ENCODE peak calls at places on chromosomes 13 and 19, in five cellular contexts. One of them, this sample, is unnamed.
A peak's percentile ranks its signal among the peaks of the same experiment; 100 is the strongest.

GRCh38 chr13:101231751-101232428 is 184.4 kb downstream of the NALCN start:
- DNase-seq in transverse colon: no peak
- DNase-seq in Caco-2: no peak
- DNase-seq in right atrium auricular region: no peak
- DNase-seq in CD8-positive, alpha-beta memory T cell: no peak
- DNase-seq in this sample: no peak

GRCh38 chr13:97975280-97975850 is 21.9 kb downstream of the IPO5 start:
- DNase-seq in right atrium auricular region: no peak
- DNase-seq in Caco-2: no peak
- DNase-seq in transverse colon: no peak
- DNase-seq in CD8-positive, alpha-beta memory T cell: no peak
- DNase-seq in this sample: no peak

GRCh38 chr13:44117351-44117750 is 237.6 kb downstream of the LACC1 start:
- DNase-seq in right atrium auricular region: no peak
- DNase-seq in Caco-2: no peak
- DNase-seq in transverse colon: no peak
- DNase-seq in CD8-positive, alpha-beta memory T cell: no peak
- DNase-seq in this sample: no peak

GRCh38 chr19:16148443-16149045 is 5.1 kb downstream of the HSH2D start:
- DNase-seq in transverse colon: no peak
- DNase-seq in CD8-positive, alpha-beta memory T cell: no peak
- DNase-seq in Caco-2: no peak
- DNase-seq in right atrium auricular region: no peak
- DNase-seq in this sample: no peak

GRCh38 chr13:93776936-93777335 is 550.3 kb downstream of the GPC6 start:
- DNase-seq in transverse colon: no peak
- DNase-seq in CD8-positive, alpha-beta memory T cell: no peak
- DNase-seq in right atrium auricular region: no peak
- DNase-seq in Caco-2: no peak
- DNase-seq in this sample: peak; percentile 66

GRCh38 chr13:89076622-89077021 is 1405.5 kb downstream of the SLITRK5 start:
- DNase-seq in Caco-2: no peak
- DNase-seq in right atrium auricular region: no peak
- DNase-seq in CD8-positive, alpha-beta memory T cell: no peak
- DNase-seq in transverse colon: no peak
- DNase-seq in this sample: no peak

GRCh38 chr13:110811751-110812110 is 98.2 kb downstream of the ING1 start:
- DNase-seq in Caco-2: no peak
- DNase-seq in right atrium auricular region: peak; percentile 26
- DNase-seq in transverse colon: no peak
- DNase-seq in CD8-positive, alpha-beta memory T cell: no peak
- DNase-seq in this sample: no peak

GRCh38 chr19:17406887-17407196 is 1.4 kb upstream of the BST2 start:
- DNase-seq in Caco-2: no peak
- DNase-seq in CD8-positive, alpha-beta memory T cell: no peak
- DNase-seq in transverse colon: no peak
- DNase-seq in right atrium auricular region: no peak
- DNase-seq in this sample: no peak

GRCh38 chr19:55590621-55591020 is 8.7 kb downstream of the FIZ1 start:
- DNase-seq in CD8-positive, alpha-beta memory T cell: no peak
- DNase-seq in Caco-2: no peak
- DNase-seq in transverse colon: no peak
- DNase-seq in right atrium auricular region: no peak
- DNase-seq in this sample: peak; percentile 9

GRCh38 chr13:46402178-46402577 is 15.1 kb upstream of the RUBCNL start:
- DNase-seq in transverse colon: no peak
- DNase-seq in right atrium auricular region: no peak
- DNase-seq in Caco-2: no peak
- DNase-seq in CD8-positive, alpha-beta memory T cell: no peak
- DNase-seq in this sample: no peak

GRCh38 chr13:103236213-103236612 is 170.0 kb upstream of the SLC10A2 start:
- DNase-seq in CD8-positive, alpha-beta memory T cell: no peak
- DNase-seq in right atrium auricular region: no peak
- DNase-seq in Caco-2: no peak
- DNase-seq in transverse colon: no peak
- DNase-seq in this sample: no peak

GRCh38 chr13:77810430-77810829 is 108.2 kb downstream of the EDNRB start:
- DNase-seq in right atrium auricular region: no peak
- DNase-seq in Caco-2: no peak
- DNase-seq in CD8-positive, alpha-beta memory T cell: no peak
- DNase-seq in transverse colon: no peak
- DNase-seq in this sample: peak; percentile 39

GRCh38 chr13:93496985-93497673 is 270.5 kb downstream of the GPC6 start:
- DNase-seq in transverse colon: no peak
- DNase-seq in Caco-2: no peak
- DNase-seq in CD8-positive, alpha-beta memory T cell: no peak
- DNase-seq in right atrium auricular region: no peak
- DNase-seq in this sample: peak; percentile 77

GRCh38 chr13:46317120-46317519 is 69.9 kb downstream of the RUBCNL start:
- DNase-seq in CD8-positive, alpha-beta memory T cell: no peak
- DNase-seq in transverse colon: no peak
- DNase-seq in right atrium auricular region: no peak
- DNase-seq in Caco-2: no peak
- DNase-seq in this sample: no peak

GRCh38 chr19:10292206-10292788 is 2.5 kb downstream of the ICAM5 start:
- DNase-seq in CD8-positive, alpha-beta memory T cell: peak; percentile 72
- DNase-seq in Caco-2: peak; percentile 93
- DNase-seq in right atrium auricular region: no peak
- DNase-seq in transverse colon: peak; percentile 91
- DNase-seq in this sample: peak; percentile 95

GRCh38 chr19:12783226-12783848 is 7.9 kb upstream of the JUNB start:
- DNase-seq in CD8-positive, alpha-beta memory T cell: no peak
- DNase-seq in right atrium auricular region: no peak
- DNase-seq in Caco-2: no peak
- DNase-seq in transverse colon: no peak
- DNase-seq in this sample: no peak

GRCh38 chr13:91576590-91576989 is 178.2 kb downstream of the GPC5 start:
- DNase-seq in Caco-2: no peak
- DNase-seq in transverse colon: peak; percentile 9
- DNase-seq in CD8-positive, alpha-beta memory T cell: no peak
- DNase-seq in right atrium auricular region: no peak
- DNase-seq in this sample: peak; percentile 10

GRCh38 chr13:100580045-100580444 is 8.5 kb downstream of the GGACT start:
- DNase-seq in CD8-positive, alpha-beta memory T cell: no peak
- DNase-seq in Caco-2: no peak
- DNase-seq in transverse colon: no peak
- DNase-seq in right atrium auricular region: no peak
- DNase-seq in this sample: no peak

GRCh38 chr13:98853791-98854191 is 101.3 kb upstream of the SLC15A1 start:
- DNase-seq in CD8-positive, alpha-beta memory T cell: no peak
- DNase-seq in transverse colon: peak; percentile 57
- DNase-seq in Caco-2: no peak
- DNase-seq in right atrium auricular region: no peak
- DNase-seq in this sample: no peak

GRCh38 chr13:50340566-50341287 is 325.5 kb downstream of the KCNRG start:
- DNase-seq in CD8-positive, alpha-beta memory T cell: no peak
- DNase-seq in right atrium auricular region: no peak
- DNase-seq in transverse colon: no peak
- DNase-seq in Caco-2: no peak
- DNase-seq in this sample: no peak

GRCh38 chr19:42313096-42313839 is at the start of gene TMEM145:
- DNase-seq in transverse colon: peak; percentile 41
- DNase-seq in right atrium auricular region: no peak
- DNase-seq in Caco-2: peak; percentile 62
- DNase-seq in CD8-positive, alpha-beta memory T cell: no peak
- DNase-seq in this sample: peak; percentile 84

GRCh38 chr19:53947624-53948023 is 15.1 kb upstream of the CACNG8 start:
- DNase-seq in CD8-positive, alpha-beta memory T cell: no peak
- DNase-seq in Caco-2: no peak
- DNase-seq in transverse colon: no peak
- DNase-seq in right atrium auricular region: no peak
- DNase-seq in this sample: no peak

GRCh38 chr13:35769812-35770211 is 293.3 kb upstream of the MAB21L1 start:
- DNase-seq in right atrium auricular region: no peak
- DNase-seq in Caco-2: no peak
- DNase-seq in CD8-positive, alpha-beta memory T cell: no peak
- DNase-seq in transverse colon: no peak
- DNase-seq in this sample: no peak

GRCh38 chr13:93286047-93286446 is 59.4 kb downstream of the GPC6 start:
- DNase-seq in CD8-positive, alpha-beta memory T cell: no peak
- DNase-seq in Caco-2: no peak
- DNase-seq in right atrium auricular region: no peak
- DNase-seq in transverse colon: no peak
- DNase-seq in this sample: no peak

GRCh38 chr19:13441810-13442512 is 64.3 kb downstream of the CACNA1A start:
- DNase-seq in right atrium auricular region: no peak
- DNase-seq in CD8-positive, alpha-beta memory T cell: peak; percentile 13
- DNase-seq in Caco-2: peak; percentile 41
- DNase-seq in transverse colon: peak; percentile 20
- DNase-seq in this sample: peak; percentile 67

GRCh38 chr19:15644066-15644741 is 3.5 kb downstream of the CYP4F3 start:
- DNase-seq in Caco-2: no peak
- DNase-seq in right atrium auricular region: no peak
- DNase-seq in transverse colon: no peak
- DNase-seq in CD8-positive, alpha-beta memory T cell: no peak
- DNase-seq in this sample: no peak

GRCh38 chr13:38394777-38395504 is 45.3 kb downstream of the UFM1 start:
- DNase-seq in CD8-positive, alpha-beta memory T cell: no peak
- DNase-seq in right atrium auricular region: no peak
- DNase-seq in transverse colon: no peak
- DNase-seq in Caco-2: peak; percentile 71
- DNase-seq in this sample: no peak

GRCh38 chr19:5891938-5892771 is 11.4 kb downstream of the NDUFA11 start:
- DNase-seq in right atrium auricular region: no peak
- DNase-seq in transverse colon: peak; percentile 58
- DNase-seq in CD8-positive, alpha-beta memory T cell: no peak
- DNase-seq in Caco-2: no peak
- DNase-seq in this sample: peak; percentile 82

GRCh38 chr19:39496063-39496462 is 2.7 kb upstream of the DLL3 start:
- DNase-seq in transverse colon: no peak
- DNase-seq in Caco-2: no peak
- DNase-seq in right atrium auricular region: no peak
- DNase-seq in CD8-positive, alpha-beta memory T cell: no peak
- DNase-seq in this sample: no peak

GRCh38 chr19:12065100-12065538 is 588 bp downstream of the ZNF844 start:
- DNase-seq in right atrium auricular region: no peak
- DNase-seq in Caco-2: no peak
- DNase-seq in CD8-positive, alpha-beta memory T cell: no peak
- DNase-seq in transverse colon: peak; percentile 16
- DNase-seq in this sample: peak; percentile 45

GRCh38 chr19:33393286-33394005 is 19.9 kb downstream of the CEBPG start:
- DNase-seq in right atrium auricular region: no peak
- DNase-seq in transverse colon: no peak
- DNase-seq in CD8-positive, alpha-beta memory T cell: no peak
- DNase-seq in Caco-2: peak; percentile 36
- DNase-seq in this sample: no peak

GRCh38 chr13:100423375-100423774 is 165.2 kb downstream of the GGACT start:
- DNase-seq in CD8-positive, alpha-beta memory T cell: no peak
- DNase-seq in Caco-2: no peak
- DNase-seq in transverse colon: no peak
- DNase-seq in right atrium auricular region: no peak
- DNase-seq in this sample: peak; percentile 31

GRCh38 chr19:6464070-6464873 is at the start of gene CRB3:
- DNase-seq in CD8-positive, alpha-beta memory T cell: peak; percentile 25
- DNase-seq in right atrium auricular region: no peak
- DNase-seq in transverse colon: peak; percentile 97
- DNase-seq in Caco-2: peak; percentile 96
- DNase-seq in this sample: no peak

GRCh38 chr13:68439821-68440220 is 1209.7 kb upstream of the PCDH9 start:
- DNase-seq in CD8-positive, alpha-beta memory T cell: no peak
- DNase-seq in transverse colon: no peak
- DNase-seq in right atrium auricular region: no peak
- DNase-seq in Caco-2: no peak
- DNase-seq in this sample: no peak

GRCh38 chr19:12660980-12661379 is 5.6 kb downstream of the MAN2B1 start:
- DNase-seq in CD8-positive, alpha-beta memory T cell: no peak
- DNase-seq in right atrium auricular region: no peak
- DNase-seq in Caco-2: no peak
- DNase-seq in transverse colon: no peak
- DNase-seq in this sample: no peak

GRCh38 chr13:101346161-101346560 is 70.1 kb downstream of the NALCN start:
- DNase-seq in right atrium auricular region: no peak
- DNase-seq in CD8-positive, alpha-beta memory T cell: no peak
- DNase-seq in Caco-2: no peak
- DNase-seq in transverse colon: no peak
- DNase-seq in this sample: peak; percentile 2

GRCh38 chr13:76803831-76804230 is 82.4 kb downstream of the KCTD12 start:
- DNase-seq in Caco-2: no peak
- DNase-seq in CD8-positive, alpha-beta memory T cell: no peak
- DNase-seq in transverse colon: no peak
- DNase-seq in right atrium auricular region: no peak
- DNase-seq in this sample: no peak
- H3K4me1 ChIP-seq in Caco-2: no peaks in the 10 kb centered on the region
- H3K4me1 ChIP-seq in CD8-positive, alpha-beta memory T cell: no peaks in the 10 kb centered on the region
- H3K4me1 ChIP-seq in transverse colon: no peaks in the 10 kb centered on the region
- H3K4me1 ChIP-seq in right atrium auricular region: no peaks in the 10 kb centered on the region
- H3K4me1 ChIP-seq in this sample: no peaks in the 10 kb centered on the region

DNA sequence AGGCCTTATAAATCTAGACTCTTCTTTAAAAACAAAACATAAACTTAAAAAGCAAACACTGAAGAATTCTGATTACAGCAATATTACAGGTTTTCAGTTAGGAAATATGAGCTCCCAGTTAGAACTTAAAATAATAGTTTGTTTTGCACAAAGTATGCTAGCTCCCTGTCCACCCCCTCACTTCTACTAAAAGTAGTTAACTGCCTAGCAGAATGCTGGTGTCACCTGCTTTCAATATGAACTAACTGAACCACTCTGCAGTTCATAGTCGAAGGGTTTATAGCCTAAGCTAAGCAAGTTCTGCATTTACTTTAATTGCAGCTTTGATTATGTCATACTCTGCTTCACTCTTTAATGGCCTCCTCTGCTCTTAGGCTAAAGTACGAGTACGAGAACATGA is 278.6 kb upstream of the ARGLU1 start:
- DNase-seq in Caco-2: no peak
- DNase-seq in CD8-positive, alpha-beta memory T cell: no peak
- DNase-seq in right atrium auricular region: no peak
- DNase-seq in transverse colon: no peak
- DNase-seq in this sample: no peak
- H3K27me3 ChIP-seq in Caco-2: no peaks in the 10 kb centered on the region
- H3K27me3 ChIP-seq in CD8-positive, alpha-beta memory T cell: no peaks in the 10 kb centered on the region
- H3K27me3 ChIP-seq in right atrium auricular region: no peaks in the 10 kb centered on the region
- H3K27me3 ChIP-seq in transverse colon: no peaks in the 10 kb centered on the region
- H3K27me3 ChIP-seq in this sample: no peaks in the 10 kb centered on the region

DNA sequence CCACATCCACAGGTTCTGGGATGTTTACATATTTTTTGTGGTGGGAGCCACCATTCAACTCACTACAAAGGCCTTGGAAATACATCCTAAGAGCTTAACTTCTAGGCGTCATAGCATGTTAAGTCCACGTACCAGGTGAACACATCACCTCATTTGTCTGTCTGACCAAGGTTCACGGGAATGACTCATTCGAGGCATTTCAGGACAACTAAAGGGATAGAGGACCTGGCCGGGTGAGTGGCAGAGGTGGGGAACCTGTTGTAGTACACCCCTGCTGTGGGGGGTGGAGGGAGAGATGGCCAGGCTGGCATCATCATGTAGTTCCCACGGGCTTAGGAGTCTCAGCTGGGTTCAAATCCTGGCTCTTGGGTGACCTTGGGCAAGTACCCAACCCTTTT is 51.5 kb downstream of the BICRA start:
- DNase-seq in CD8-positive, alpha-beta memory T cell: no peak
- DNase-seq in Caco-2: peak; percentile 86
- DNase-seq in right atrium auricular region: no peak
- DNase-seq in transverse colon: peak; percentile 57
- DNase-seq in this sample: no peak
- H3K4me1 ChIP-seq in CD8-positive, alpha-beta memory T cell: no peaks in the 10 kb centered on the region
- H3K4me1 ChIP-seq in Caco-2: peaks cover 90% of the 10 kb centered on the region
- H3K4me1 ChIP-seq in right atrium auricular region: peaks cover 66% of the 10 kb centered on the region
- H3K4me1 ChIP-seq in transverse colon: peaks cover 50% of the 10 kb centered on the region
- H3K4me1 ChIP-seq in this sample: peaks cover 7% of the 10 kb centered on the region

GRCh38 chr13:27834095-27834494 is 41.8 kb downstream of the GSX1 start:
- DNase-seq in right atrium auricular region: peak; percentile 21
- DNase-seq in transverse colon: no peak
- DNase-seq in Caco-2: no peak
- DNase-seq in CD8-positive, alpha-beta memory T cell: no peak
- DNase-seq in this sample: no peak
- H3K27me3 ChIP-seq in right atrium auricular region: no peaks in the 10 kb centered on the region
- H3K27me3 ChIP-seq in transverse colon: peaks cover 73% of the 10 kb centered on the region
- H3K27me3 ChIP-seq in Caco-2: no peaks in the 10 kb centered on the region
- H3K27me3 ChIP-seq in CD8-positive, alpha-beta memory T cell: peaks cover 6% of the 10 kb centered on the region
- H3K27me3 ChIP-seq in this sample: peaks cover 90% of the 10 kb centered on the region

This sample was measured in cardiac muscle cell.